ENCODE peak calls at places on chromosomes 6 and 20, in four cellular contexts. One of them, this sample, is unnamed.

GRCh38 chr6:5996701-5997419 is 9.9 kb downstream of the NRN1 start:
- DNase-seq in A549: no peak
- DNase-seq in HepG2: no peak
- DNase-seq in K562: no peak
- DNase-seq in this sample: no peak

GRCh38 chr6:81996414-81996813 is 243.9 kb upstream of the TENT5A start:
- DNase-seq in A549: no peak
- DNase-seq in HepG2: no peak
- DNase-seq in K562: no peak
- DNase-seq in this sample: no peak

GRCh38 chr20:50050660-50051308 is 62.2 kb downstream of the UBE2V1 start:
- DNase-seq in A549: no peak
- DNase-seq in HepG2: no peak
- DNase-seq in K562: no peak
- DNase-seq in this sample: no peak

GRCh38 chr20:51871943-51872342 is 69.6 kb upstream of the SALL4 start:
- DNase-seq in A549: no peak
- DNase-seq in HepG2: no peak
- DNase-seq in K562: no peak
- DNase-seq in this sample: no peak

GRCh38 chr6:111712398-111712797 is 106.7 kb upstream of the TRAF3IP2 start:
- DNase-seq in A549: peak
- DNase-seq in HepG2: no peak
- DNase-seq in K562: no peak
- DNase-seq in this sample: no peak

GRCh38 chr6:13229205-13230085 is 98.9 kb downstream of the TBC1D7 start:
- DNase-seq in A549: peak
- DNase-seq in HepG2: peak
- DNase-seq in K562: no peak
- DNase-seq in this sample: peak

GRCh38 chr6:75852721-75853120 is 103.7 kb downstream of the MYO6 start:
- DNase-seq in A549: peak
- DNase-seq in HepG2: no peak
- DNase-seq in K562: no peak
- DNase-seq in this sample: no peak

GRCh38 chr20:3068986-3069900 is 2.2 kb upstream of the OXT start:
- DNase-seq in A549: peak
- DNase-seq in HepG2: peak
- DNase-seq in K562: no peak
- DNase-seq in this sample: no peak

GRCh38 chr6:107629545-107630147 is 139.7 kb downstream of the SOBP start:
- DNase-seq in A549: no peak
- DNase-seq in HepG2: no peak
- DNase-seq in K562: no peak
- DNase-seq in this sample: no peak

GRCh38 chr6:77633471-77633870 is 19.4 kb upstream of the MEI4 start:
- DNase-seq in A549: no peak
- DNase-seq in HepG2: no peak
- DNase-seq in K562: no peak
- DNase-seq in this sample: no peak
- TF ChIP-seq JUNB in A549: no peak
- TF ChIP-seq JUNB in HepG2: no peak
- TF ChIP-seq JUNB in K562: no peak
- TF ChIP-seq JUNB in this sample: no peak

GRCh38 chr6:22596011-22596410 is 26.6 kb downstream of the HDGFL1 start:
- DNase-seq in A549: no peak
- DNase-seq in HepG2: no peak
- DNase-seq in K562: no peak
- DNase-seq in this sample: no peak

GRCh38 chr6:22601941-22602340 is 32.6 kb downstream of the HDGFL1 start:
- DNase-seq in A549: no peak
- DNase-seq in HepG2: no peak
- DNase-seq in K562: no peak
- DNase-seq in this sample: no peak

GRCh38 chr6:22593895-22594294 is 24.5 kb downstream of the HDGFL1 start:
- DNase-seq in A549: no peak
- DNase-seq in HepG2: no peak
- DNase-seq in K562: no peak
- DNase-seq in this sample: no peak

GRCh38 chr6:22600059-22600458 is 30.7 kb downstream of the HDGFL1 start:
- DNase-seq in A549: peak
- DNase-seq in HepG2: no peak
- DNase-seq in K562: no peak
- DNase-seq in this sample: no peak

GRCh38 chr6:22598386-22598785 is 29.0 kb downstream of the HDGFL1 start:
- DNase-seq in A549: no peak
- DNase-seq in HepG2: no peak
- DNase-seq in K562: no peak
- DNase-seq in this sample: no peak
- TF ChIP-seq MAX in A549: no peak
- TF ChIP-seq MAX in HepG2: no peak
- TF ChIP-seq MAX in K562: no peak
- TF ChIP-seq MAX in this sample: no peak

GRCh38 chr20:21505810-21506530 is 7.9 kb downstream of the NKX2-2 start:
- DNase-seq in A549: peak
- DNase-seq in HepG2: no peak
- DNase-seq in K562: peak
- DNase-seq in this sample: no peak
- TF ChIP-seq JUNB in A549: no peak
- TF ChIP-seq JUNB in HepG2: no peak
- TF ChIP-seq JUNB in K562: no peak
- TF ChIP-seq JUNB in this sample: no peak

GRCh38 chr6:17439243-17439993 is 46.0 kb downstream of the CAP2 start:
- DNase-seq in A549: no peak
- DNase-seq in HepG2: no peak
- DNase-seq in K562: no peak
- DNase-seq in this sample: no peak
- TF ChIP-seq MAX in A549: no peak
- TF ChIP-seq MAX in HepG2: no peak
- TF ChIP-seq MAX in K562: no peak
- TF ChIP-seq MAX in this sample: no peak

GRCh38 chr6:89404512-89404911 is 7.6 kb downstream of the RRAGD start:
- DNase-seq in A549: no peak
- DNase-seq in HepG2: no peak
- DNase-seq in K562: no peak
- DNase-seq in this sample: no peak
- TF ChIP-seq JUNB in A549: no peak
- TF ChIP-seq JUNB in HepG2: no peak
- TF ChIP-seq JUNB in K562: no peak
- TF ChIP-seq JUNB in this sample: no peak

GRCh38 chr6:22135395-22135794 is 161.4 kb downstream of the PRL start:
- DNase-seq in A549: no peak
- DNase-seq in HepG2: no peak
- DNase-seq in K562: no peak
- DNase-seq in this sample: no peak

GRCh38 chr6:22132662-22133061 is 164.2 kb downstream of the PRL start:
- DNase-seq in A549: no peak
- DNase-seq in HepG2: no peak
- DNase-seq in K562: no peak
- DNase-seq in this sample: no peak

GRCh38 chr6:22129751-22130150 is 167.1 kb downstream of the PRL start:
- DNase-seq in A549: no peak
- DNase-seq in HepG2: no peak
- DNase-seq in K562: no peak
- DNase-seq in this sample: no peak

GRCh38 chr6:22134308-22134707 is 162.5 kb downstream of the PRL start:
- DNase-seq in A549: no peak
- DNase-seq in HepG2: no peak
- DNase-seq in K562: no peak
- DNase-seq in this sample: no peak

GRCh38 chr6:22133352-22133751 is 163.5 kb downstream of the PRL start:
- DNase-seq in A549: no peak
- DNase-seq in HepG2: no peak
- DNase-seq in K562: no peak
- DNase-seq in this sample: no peak
- TF ChIP-seq MAX in A549: no peak
- TF ChIP-seq MAX in HepG2: no peak
- TF ChIP-seq MAX in K562: no peak
- TF ChIP-seq MAX in this sample: no peak

GRCh38 chr6:31178143-31179041 is 7.9 kb upstream of the POU5F1 start:
- DNase-seq in A549: no peak
- DNase-seq in HepG2: no peak
- DNase-seq in K562: no peak
- DNase-seq in this sample: no peak
- TF ChIP-seq JUNB in A549: no peak
- TF ChIP-seq JUNB in HepG2: no peak
- TF ChIP-seq JUNB in K562: no peak
- TF ChIP-seq JUNB in this sample: peak

GRCh38 chr6:32849126-32849525 is 4.4 kb downstream of the TAP1 start:
- DNase-seq in A549: no peak
- DNase-seq in HepG2: no peak
- DNase-seq in K562: no peak
- DNase-seq in this sample: no peak

GRCh38 chr6:32845381-32845884 is 1.6 kb upstream of the PSMB8 start:
- DNase-seq in A549: no peak
- DNase-seq in HepG2: no peak
- DNase-seq in K562: no peak
- DNase-seq in this sample: no peak

GRCh38 chr6:32844839-32845372 is 1.1 kb upstream of the PSMB8 start:
- DNase-seq in A549: no peak
- DNase-seq in HepG2: no peak
- DNase-seq in K562: no peak
- DNase-seq in this sample: no peak

GRCh38 chr6:32847795-32848194 is 3.9 kb upstream of the PSMB8 start:
- DNase-seq in A549: no peak
- DNase-seq in HepG2: no peak
- DNase-seq in K562: no peak
- DNase-seq in this sample: no peak

DNA sequence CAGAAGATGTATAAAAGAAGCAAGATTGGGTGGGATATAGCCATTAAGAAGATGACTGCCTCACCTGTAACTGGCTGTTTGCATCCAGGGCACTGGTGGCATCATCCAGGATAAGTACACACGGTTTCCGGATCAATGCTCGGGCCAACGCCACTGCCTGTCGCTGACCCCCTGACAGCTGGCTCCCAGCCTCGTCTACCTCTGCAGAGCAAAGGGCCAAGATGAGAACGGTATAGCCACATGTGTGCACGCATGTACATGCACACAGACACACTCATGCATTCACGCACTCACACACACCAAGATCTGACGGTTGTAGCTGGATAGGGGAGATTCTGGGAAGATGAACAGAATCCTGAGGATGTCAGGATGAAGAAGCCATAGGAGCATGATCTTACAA is 3.2 kb upstream of the PSMB8 start:
- DNase-seq in A549: no peak
- DNase-seq in HepG2: no peak
- DNase-seq in K562: no peak
- DNase-seq in this sample: no peak
- TF ChIP-seq MAX in A549: no peak
- TF ChIP-seq MAX in HepG2: no peak
- TF ChIP-seq MAX in K562: no peak
- TF ChIP-seq MAX in this sample: no peak

This sample was measured in GM12878.